ENCODE peak calls at places on chromosome 14, in eight cellular contexts. A is GM03348, M is fibroblast of pulmonary artery, D is Kasumi-1, K is T-helper 2 cell, T is M059J, O is NCI-H2081, U is cardiac fibroblast. R is an unnamed sample.

GRCh38 chr14:25132734-25133422 is 82.9 kb upstream of the STXBP6 start:
- DNase-seq in K (peak), D (peak), T (peak), U (peak), O (peak), A (peak), M (peak), R (peak)

GRCh38 chr14:63045612-63046320 is 508 bp upstream of the KCNH5 start:
- DNase-seq in O (peak), U (peak), M (peak), K (no peak), T (peak), A (peak), D (no peak), R (peak)

GRCh38 chr14:75545907-75546306 is 23.6 kb downstream of the BATF start:
- DNase-seq in U (no peak), D (no peak), T (no peak), A (no peak), K (no peak), M (no peak), O (no peak), R (no peak)

GRCh38 chr14:104244221-104245011 is 106.0 kb downstream of the KIF26A start:
- DNase-seq in T (no peak), O (no peak), D (no peak), M (no peak), K (no peak), U (no peak), A (no peak), R (no peak)

GRCh38 chr14:104665663-104666522 is 23.5 kb upstream of the INF2 start:
- DNase-seq in A (no peak), D (no peak), T (peak), O (no peak), K (no peak), U (no peak), M (no peak), R (peak)

GRCh38 chr14:68278568-68279436 is 459.2 kb downstream of the RAD51B start:
- DNase-seq in D (no peak), A (peak), K (no peak), T (peak), U (peak), O (no peak), M (peak), R (no peak)

GRCh38 chr14:51473808-51474207 is 177.9 kb upstream of the FRMD6 start:
- DNase-seq in O (no peak), A (peak), K (no peak), T (peak), D (no peak), M (no peak), U (no peak), R (no peak)

GRCh38 chr14:24943024-24943423 is 106.9 kb downstream of the STXBP6 start:
- DNase-seq in M (no peak), D (no peak), K (no peak), T (no peak), O (no peak), U (peak), A (peak), R (no peak)

GRCh38 chr14:91371011-91371989 is 46.3 kb downstream of the CCDC88C start:
- DNase-seq in D (no peak), O (no peak), T (no peak), U (no peak), A (no peak), K (no peak), M (no peak), R (peak)

GRCh38 chr14:105138021-105138541 is 30.5 kb downstream of the JAG2 start:
- DNase-seq in T (no peak), U (no peak), D (no peak), K (no peak), A (no peak), M (no peak), O (no peak), R (no peak)

GRCh38 chr14:66507181-66507721 is 696 bp upstream of the GPHN start:
- DNase-seq in M (no peak), A (no peak), D (peak), U (no peak), T (no peak), K (peak), O (peak), R (no peak)

GRCh38 chr14:69005432-69006148 is 26.5 kb upstream of the ACTN1 start:
- DNase-seq in K (no peak), T (peak), M (peak), D (peak), U (peak), O (no peak), A (peak), R (no peak)

GRCh38 chr14:69763761-69764510 is 3.0 kb upstream of the SRSF5 start:
- DNase-seq in K (no peak), D (no peak), A (no peak), M (peak), T (peak), O (no peak), U (no peak), R (no peak)

GRCh38 chr14:77043177-77043983 is 14.9 kb upstream of the IRF2BPL start:
- DNase-seq in U (peak), D (peak), O (no peak), A (peak), T (peak), K (peak), M (peak), R (no peak)

GRCh38 chr14:75877884-75878283 is 103.9 kb downstream of the TGFB3 start:
- DNase-seq in A (no peak), D (no peak), K (no peak), T (no peak), O (peak), U (peak), M (no peak), R (no peak)

GRCh38 chr14:75411194-75411552 is 16.6 kb upstream of the JDP2 start:
- DNase-seq in T (peak), U (no peak), A (no peak), M (no peak), O (no peak), D (no peak), K (no peak), R (no peak)

GRCh38 chr14:104655128-104655848 is 34.1 kb upstream of the INF2 start:
- DNase-seq in K (no peak), M (no peak), T (no peak), U (no peak), A (no peak), D (no peak), O (no peak), R (no peak)

GRCh38 chr14:88660056-88660455 is 97.2 kb downstream of the ZC3H14 start:
- DNase-seq in O (no peak), D (no peak), K (no peak), M (peak), U (peak), T (no peak), A (peak), R (no peak)

GRCh38 chr14:54564071-54564798 is 2.7 kb upstream of the SAMD4A start:
- DNase-seq in A (peak), M (peak), U (peak), O (peak), T (peak), D (peak), K (no peak), R (no peak)

R was measured in ecto neural progenitor cell.